ENCODE peak calls at places on chromosomes 6 and 20, in nine cellular contexts. W is fibroblast of pulmonary artery; F is thoracic aorta; J is tibial artery; V is pancreas; N is A549; O is CD8-positive, alpha-beta T cell; Z is fibroblast of lung; C is IMR-90. M is an unnamed sample.

GRCh38 chr20:40956926-40957760 is 71.5 kb upstream of the TOP1 start:
- DNase-seq in O (no peak), W (no peak), V (no peak), C (no peak), F (no peak), N (no peak), Z (no peak), J (peak), M (no peak)

GRCh38 chr6:27684264-27685211 is 211.6 kb upstream of the ZNF184 start:
- DNase-seq in F (no peak), Z (peak), C (peak), J (no peak), V (peak), W (peak), N (peak), O (no peak), M (peak)

GRCh38 chr6:132733288-132733687 is 19.4 kb upstream of the VNN1 start:
- DNase-seq in W (no peak), F (no peak), O (no peak), V (no peak), N (no peak), J (no peak), C (peak), Z (no peak), M (no peak)

GRCh38 chr6:26502169-26502568 is 2.1 kb downstream of the BTN1A1 start:
- DNase-seq in F (no peak), O (no peak), W (no peak), Z (no peak), N (no peak), C (no peak), J (no peak), V (no peak), M (no peak)

GRCh38 chr6:217048-217659 is 75.1 kb upstream of the DUSP22 start:
- DNase-seq in J (no peak), O (no peak), V (no peak), F (no peak), C (no peak), W (no peak), N (peak), Z (no peak), M (no peak)

GRCh38 chr6:92915466-92915865 is 503.9 kb downstream of the EPHA7 start:
- DNase-seq in W (no peak), J (no peak), F (no peak), Z (no peak), N (no peak), V (no peak), O (no peak), C (no peak), M (no peak)

GRCh38 chr20:43977252-43977651 is 62.6 kb downstream of the TOX2 start:
- DNase-seq in W (no peak), J (no peak), F (no peak), O (no peak), C (peak), N (no peak), V (no peak), Z (peak), M (peak)

GRCh38 chr6:63441266-63441956 is 121.6 kb upstream of the LGSN start:
- DNase-seq in J (no peak), F (no peak), N (peak), Z (no peak), C (no peak), V (no peak), W (no peak), O (no peak), M (no peak)

GRCh38 chr20:62719250-62719945 is 10.8 kb downstream of the NTSR1 start:
- DNase-seq in W (no peak), J (no peak), N (no peak), O (no peak), V (no peak), F (no peak), Z (no peak), C (peak), M (no peak)

GRCh38 chr6:147448212-147448611 is 60.3 kb upstream of the SAMD5 start:
- DNase-seq in J (no peak), V (peak), N (no peak), C (no peak), Z (no peak), W (no peak), F (no peak), O (no peak), M (no peak)

GRCh38 chr6:10414766-10415592 is at the start of gene TFAP2A:
- DNase-seq in F (no peak), N (peak), W (peak), Z (no peak), O (no peak), V (no peak), C (peak), J (no peak), M (no peak)

GRCh38 chr6:10416516-10416862 is 1.6 kb upstream of the TFAP2A start:
- DNase-seq in N (no peak), F (no peak), Z (no peak), O (no peak), W (no peak), V (no peak), J (no peak), C (no peak), M (no peak)

GRCh38 chr6:10416863-10417641 is 2.2 kb upstream of the TFAP2A start:
- DNase-seq in O (no peak), Z (no peak), N (no peak), C (no peak), J (no peak), V (no peak), W (no peak), F (no peak), M (no peak)

GRCh38 chr6:10413850-10414765 is 766 bp downstream of the TFAP2A start:
- DNase-seq in Z (no peak), F (no peak), N (peak), J (no peak), W (peak), O (no peak), C (no peak), V (no peak), M (no peak)

GRCh38 chr6:10415593-10416480 is 963 bp upstream of the TFAP2A start:
- DNase-seq in F (no peak), N (no peak), C (no peak), J (no peak), W (no peak), Z (no peak), O (no peak), V (no peak), M (no peak)
- H3K4me3 ChIP-seq in F (peak), N (peak), C (no peak), J (no peak), W (no peak), Z (no peak), O (no peak), V (no peak), M (no peak)

GRCh38 chr6:36977470-36977941 is 8.5 kb downstream of the MTCH1 start:
- DNase-seq in Z (no peak), C (no peak), F (no peak), W (peak), J (peak), O (no peak), N (peak), V (no peak), M (no peak)

GRCh38 chr6:36976509-36976908 is 9.5 kb downstream of the MTCH1 start:
- DNase-seq in O (no peak), C (no peak), N (no peak), F (no peak), J (no peak), W (no peak), V (no peak), Z (no peak), M (no peak)

GRCh38 chr6:36976005-36976261 is 10.1 kb downstream of the MTCH1 start:
- DNase-seq in N (no peak), Z (no peak), C (no peak), O (no peak), F (no peak), W (no peak), V (no peak), J (no peak), M (no peak)

GRCh38 chr6:36975231-36976004 is 10.6 kb downstream of the MTCH1 start:
- DNase-seq in O (no peak), W (no peak), F (no peak), J (no peak), Z (no peak), V (no peak), N (no peak), C (no peak), M (no peak)

GRCh38 chr6:36976931-36977330 is 9.1 kb downstream of the MTCH1 start:
- DNase-seq in C (no peak), O (no peak), Z (no peak), V (no peak), N (no peak), F (no peak), J (no peak), W (no peak), M (no peak)
- TF ChIP-seq CTCF in C (no peak), O (no peak), Z (no peak), V (no peak), N (no peak), F (no peak), J (no peak), W (no peak), M (no peak)

DNA sequence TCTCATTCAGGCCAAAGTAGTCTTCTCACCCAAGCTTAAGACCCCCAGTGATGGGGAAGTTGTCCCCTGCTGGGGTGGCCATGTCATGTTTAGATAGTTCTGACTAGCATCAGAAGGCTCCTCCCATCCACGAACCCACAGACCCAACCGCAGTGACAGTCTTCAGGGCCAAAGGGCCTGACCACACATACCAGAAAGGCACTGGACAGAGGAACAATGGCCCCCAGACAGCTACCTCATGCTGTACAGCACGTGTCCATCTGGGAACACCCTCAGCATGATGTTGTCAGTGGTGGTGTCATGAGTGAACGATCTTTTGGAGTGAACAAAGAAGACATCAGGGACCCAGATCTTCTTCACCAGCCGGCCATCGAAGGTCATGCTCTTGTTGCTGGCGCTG is 46.3 kb downstream of the GABRR2 start:
- DNase-seq in W (no peak), J (no peak), F (no peak), N (no peak), O (no peak), C (no peak), Z (no peak), V (no peak), M (peak)
- H3K4me3 ChIP-seq in W (no peak), J (no peak), F (no peak), N (no peak), O (no peak), C (no peak), Z (no peak), V (no peak), M (no peak)

GRCh38 chr20:24968278-24968677 is 19.2 kb downstream of the CST7 start:
- DNase-seq in N (no peak), J (peak), O (no peak), W (no peak), V (no peak), F (no peak), Z (no peak), C (no peak), M (no peak)
- TF ChIP-seq CTCF in N (no peak), J (no peak), O (no peak), W (no peak), V (no peak), F (no peak), Z (no peak), C (no peak), M (no peak)